ENCODE peak calls at places on chromosomes 16 and 17, in nine cellular contexts. J is GM13977, O is progenitor cell of endocrine pancreas, U is astrocyte of the spinal cord, M is uterus, R is choroid plexus epithelial cell, Q is AG04449, L is AG10803, C is thyroid gland. B is an unnamed sample.
A peak's percentile ranks its signal among the peaks of the same experiment; 100 is the strongest.

GRCh38 chr16:48892884-48893283 is 282.9 kb upstream of the N4BP1 start:
- DNase-seq in J (no peak), O (no peak), U (no peak), M (no peak), R (no peak), Q (no peak), L (no peak), C (no peak), B (no peak)

GRCh38 chr16:58608601-58609136 is 21.0 kb downstream of the CNOT1 start:
- DNase-seq in J (no peak), O (no peak), U (no peak), M (no peak), R (no peak), Q (no peak), L (no peak), C (no peak), B (no peak)

GRCh38 chr17:51152766-51153209 is 571 bp upstream of the NME1 start:
- DNase-seq in J (no peak), O (no peak), U (no peak), M (no peak), R (peak; percentile 35), Q (no peak), L (no peak), C (peak; percentile 18), B (no peak)

GRCh38 chr17:17837380-17837821 is 615 bp upstream of the SREBF1 start:
- DNase-seq in J (no peak), O (no peak), U (peak; percentile 66), M (peak; percentile 72), R (peak; percentile 80), Q (no peak), L (peak; percentile 88), C (peak; percentile 64), B (no peak)

GRCh38 chr16:85573696-85574641 is 39.2 kb upstream of the GSE1 start:
- DNase-seq in J (no peak), O (no peak), U (peak; percentile 76), M (peak; percentile 77), R (peak; percentile 54), Q (no peak), L (peak; percentile 44), C (peak; percentile 88), B (peak; percentile 94)

GRCh38 chr16:48629531-48629930 is 19.6 kb upstream of the N4BP1 start:
- DNase-seq in J (no peak), O (no peak), U (no peak), M (no peak), R (no peak), Q (no peak), L (no peak), C (no peak), B (peak; percentile 56)

GRCh38 chr16:4676826-4677225 is 16.5 kb upstream of the NUDT16L1 start:
- DNase-seq in J (no peak), O (no peak), U (no peak), M (no peak), R (no peak), Q (no peak), L (no peak), C (no peak), B (no peak)

GRCh38 chr16:84754353-84754856 is 54.6 kb downstream of the USP10 start:
- DNase-seq in J (peak; percentile 73), O (peak; percentile 59), U (peak; percentile 93), M (peak; percentile 86), R (peak; percentile 96), Q (peak; percentile 67), L (peak; percentile 88), C (peak; percentile 57), B (no peak)

GRCh38 chr17:1438593-1439083 is 17.4 kb downstream of the CRK start:
- DNase-seq in J (no peak), O (no peak), U (peak; percentile 67), M (no peak), R (peak; percentile 75), Q (peak; percentile 70), L (peak; percentile 68), C (no peak), B (no peak)

GRCh38 chr16:85610059-85610445 is 3.1 kb upstream of the GSE1 start:
- DNase-seq in J (no peak), O (no peak), U (no peak), M (no peak), R (no peak), Q (no peak), L (no peak), C (no peak), B (no peak)

GRCh38 chr16:17571499-17572093 is 100.8 kb upstream of the XYLT1 start:
- DNase-seq in J (no peak), O (no peak), U (no peak), M (no peak), R (no peak), Q (no peak), L (no peak), C (no peak), B (no peak)

GRCh38 chr17:16122697-16123434 is 92.5 kb downstream of the NCOR1 start:
- DNase-seq in J (no peak), O (no peak), U (no peak), M (no peak), R (peak; percentile 14), Q (no peak), L (no peak), C (peak; percentile 14), B (no peak)

GRCh38 chr17:71769850-71770249 is 351.0 kb upstream of the SOX9 start:
- DNase-seq in J (no peak), O (no peak), U (no peak), M (no peak), R (no peak), Q (no peak), L (no peak), C (no peak), B (no peak)

GRCh38 chr17:71764507-71764906 is 356.3 kb upstream of the SOX9 start:
- DNase-seq in J (no peak), O (peak; percentile 13), U (peak; percentile 8), M (no peak), R (peak; percentile 15), Q (no peak), L (no peak), C (peak; percentile 6), B (no peak)

GRCh38 chr17:71760062-71760720 is 360.6 kb upstream of the SOX9 start:
- DNase-seq in J (no peak), O (no peak), U (peak; percentile 72), M (no peak), R (peak; percentile 14), Q (no peak), L (peak; percentile 33), C (no peak), B (no peak)

GRCh38 chr17:71762526-71762925 is 358.3 kb upstream of the SOX9 start:
- DNase-seq in J (no peak), O (no peak), U (no peak), M (no peak), R (no peak), Q (no peak), L (no peak), C (no peak), B (no peak)

DNA sequence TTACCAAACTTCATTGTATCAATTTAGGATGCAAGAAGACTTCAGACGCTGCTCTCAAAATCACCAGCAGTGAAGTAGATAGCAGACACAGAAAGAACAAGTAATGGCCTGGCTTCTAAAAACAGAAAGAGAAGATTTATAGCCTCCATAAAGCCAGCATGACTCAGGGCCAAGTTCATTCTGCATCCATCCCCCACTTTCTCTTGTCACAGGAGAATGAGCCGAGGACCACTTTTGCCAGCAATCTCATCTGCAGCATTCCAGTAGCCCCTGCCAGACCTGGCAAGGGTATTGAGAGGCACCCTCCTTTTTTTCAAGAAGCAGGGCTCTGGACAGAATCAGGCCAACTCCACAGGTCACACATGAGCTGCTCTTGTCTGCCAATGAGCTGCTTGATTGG is 355.4 kb upstream of the SOX9 start:
- DNase-seq in J (no peak), O (no peak), U (peak; percentile 32), M (no peak), R (no peak), Q (no peak), L (no peak), C (peak; percentile 64), B (no peak)
- TF ChIP-seq CTCF in J (no peak), O (no peak), U (no peak), M (no peak), R (no peak), Q (no peak), L (no peak), C (no peak), B (no peak)

GRCh38 chr17:44581868-44582267 is 24.6 kb downstream of the FZD2 start:
- DNase-seq in J (no peak), O (no peak), U (no peak), M (no peak), R (no peak), Q (no peak), L (no peak), C (no peak), B (no peak)
- TF ChIP-seq CTCF in J (peak; percentile 28), O (peak; percentile 6), U (peak; percentile 38), M (no peak), R (peak; percentile 42), Q (peak; percentile 36), L (peak; percentile 32), C (no peak), B (peak; percentile 30)

GRCh38 chr16:28090646-28091377 is 27.3 kb upstream of the GSG1L start:
- DNase-seq in J (no peak), O (no peak), U (peak; percentile 43), M (no peak), R (peak; percentile 28), Q (no peak), L (peak; percentile 38), C (no peak), B (no peak)
- TF ChIP-seq CTCF in J (no peak), O (peak; percentile 15), U (peak; percentile 37), M (no peak), R (peak; percentile 47), Q (no peak), L (peak; percentile 1), C (no peak), B (peak; percentile 23)

DNA sequence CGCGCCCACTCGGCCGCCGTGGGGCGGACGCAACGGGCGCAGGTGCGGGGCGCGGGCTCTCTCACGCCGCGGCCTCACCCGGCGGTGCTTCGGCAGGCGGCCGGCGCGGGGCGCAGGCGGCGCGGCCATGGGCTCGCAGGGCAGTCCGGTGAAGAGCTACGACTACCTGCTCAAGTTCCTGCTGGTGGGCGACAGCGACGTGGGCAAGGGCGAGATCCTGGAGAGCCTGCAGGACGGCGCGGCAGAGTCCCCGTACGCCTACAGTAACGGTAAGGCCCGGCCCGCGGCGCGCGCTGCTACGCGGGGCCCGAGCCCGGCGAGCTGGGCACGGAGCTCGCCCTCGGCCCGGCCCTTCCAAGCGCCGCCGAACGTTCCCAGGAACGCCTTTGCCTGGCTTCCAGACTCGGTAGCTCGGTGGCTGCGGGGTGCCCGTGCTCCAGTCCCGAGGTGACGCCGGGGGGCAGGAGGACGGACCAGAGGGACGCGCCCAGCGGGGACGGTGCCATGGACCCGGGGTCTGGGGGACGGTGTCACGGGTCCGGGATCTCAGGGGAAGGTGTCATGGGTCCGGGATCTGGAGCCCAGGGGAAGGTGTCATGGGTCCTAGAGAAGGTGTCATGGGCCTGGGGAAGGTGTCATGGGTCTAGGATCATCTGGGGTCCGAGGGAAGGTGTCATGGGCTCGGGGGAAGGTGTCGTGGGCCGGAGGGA is 454 bp downstream of the RAB40C start:
- DNase-seq in J (no peak), O (no peak), U (peak; percentile 41), M (no peak), R (peak; percentile 64), Q (no peak), L (peak; percentile 50), C (peak; percentile 47), B (no peak)
- TF ChIP-seq CTCF in J (peak; percentile 44), O (no peak), U (no peak), M (no peak), R (no peak), Q (no peak), L (no peak), C (no peak), B (peak; percentile 9)

B was measured in osteocyte.